ENCODE peak calls at places on chromosome 15, in nine cellular contexts. One of them, this sample, is unnamed. For H3K4me1, the result is how much of the 10 kb centered on the place peaks cover.

GRCh38 chr15:36029606-36030005 is 483.6 kb upstream of the DPH6 start:
- DNase-seq in cardiac muscle cell: peak
- DNase-seq in sigmoid colon: no peak
- DNase-seq in neural progenitor cell: no peak
- DNase-seq in fibroblast of lung: peak
- DNase-seq in GM23248: peak
- DNase-seq in psoas muscle: no peak
- DNase-seq in OCI-LY7: no peak
- DNase-seq in small intestine: no peak
- DNase-seq in this sample: no peak

GRCh38 chr15:57235865-57236264 is 140.4 kb upstream of the CGNL1 start:
- DNase-seq in cardiac muscle cell: peak
- DNase-seq in sigmoid colon: no peak
- DNase-seq in neural progenitor cell: peak
- DNase-seq in fibroblast of lung: peak
- DNase-seq in GM23248: peak
- DNase-seq in psoas muscle: no peak
- DNase-seq in OCI-LY7: no peak
- DNase-seq in small intestine: no peak
- DNase-seq in this sample: no peak

GRCh38 chr15:59208850-59209249 is 2.2 kb downstream of the LDHAL6B start:
- DNase-seq in cardiac muscle cell: no peak
- DNase-seq in sigmoid colon: no peak
- DNase-seq in neural progenitor cell: no peak
- DNase-seq in fibroblast of lung: peak
- DNase-seq in GM23248: peak
- DNase-seq in psoas muscle: no peak
- DNase-seq in OCI-LY7: no peak
- DNase-seq in small intestine: no peak
- DNase-seq in this sample: no peak

GRCh38 chr15:48806151-48806550 is 4.7 kb downstream of the CEP152 start:
- DNase-seq in cardiac muscle cell: peak
- DNase-seq in sigmoid colon: no peak
- DNase-seq in neural progenitor cell: no peak
- DNase-seq in fibroblast of lung: no peak
- DNase-seq in GM23248: peak
- DNase-seq in psoas muscle: no peak
- DNase-seq in OCI-LY7: peak
- DNase-seq in small intestine: no peak
- DNase-seq in this sample: no peak

GRCh38 chr15:41256577-41257038 is 25.5 kb downstream of the CHP1 start:
- DNase-seq in cardiac muscle cell: peak
- DNase-seq in sigmoid colon: no peak
- DNase-seq in neural progenitor cell: no peak
- DNase-seq in fibroblast of lung: peak
- DNase-seq in GM23248: no peak
- DNase-seq in psoas muscle: no peak
- DNase-seq in OCI-LY7: no peak
- DNase-seq in small intestine: peak
- DNase-seq in this sample: no peak

GRCh38 chr15:48520376-48521155 is 124.9 kb downstream of the FBN1 start:
- DNase-seq in cardiac muscle cell: no peak
- DNase-seq in sigmoid colon: no peak
- DNase-seq in neural progenitor cell: peak
- DNase-seq in fibroblast of lung: no peak
- DNase-seq in GM23248: no peak
- DNase-seq in psoas muscle: no peak
- DNase-seq in OCI-LY7: no peak
- DNase-seq in small intestine: no peak
- DNase-seq in this sample: no peak

GRCh38 chr15:88274534-88275460 is 18.3 kb upstream of the NTRK3 start:
- DNase-seq in cardiac muscle cell: peak
- DNase-seq in sigmoid colon: no peak
- DNase-seq in neural progenitor cell: peak
- DNase-seq in fibroblast of lung: peak
- DNase-seq in GM23248: peak
- DNase-seq in psoas muscle: peak
- DNase-seq in OCI-LY7: peak
- DNase-seq in small intestine: peak
- DNase-seq in this sample: peak

GRCh38 chr15:88185584-88185983 is 71.0 kb downstream of the NTRK3 start:
- DNase-seq in cardiac muscle cell: no peak
- DNase-seq in sigmoid colon: no peak
- DNase-seq in neural progenitor cell: no peak
- DNase-seq in fibroblast of lung: no peak
- DNase-seq in GM23248: no peak
- DNase-seq in psoas muscle: no peak
- DNase-seq in OCI-LY7: no peak
- DNase-seq in small intestine: no peak
- DNase-seq in this sample: no peak

GRCh38 chr15:33551860-33552259 is 241.1 kb downstream of the RYR3 start:
- DNase-seq in cardiac muscle cell: no peak
- DNase-seq in sigmoid colon: no peak
- DNase-seq in neural progenitor cell: no peak
- DNase-seq in fibroblast of lung: no peak
- DNase-seq in GM23248: no peak
- DNase-seq in psoas muscle: no peak
- DNase-seq in OCI-LY7: no peak
- DNase-seq in small intestine: no peak
- DNase-seq in this sample: no peak

GRCh38 chr15:74212494-74212893 is 9.9 kb upstream of the STRA6 start:
- DNase-seq in cardiac muscle cell: no peak
- DNase-seq in sigmoid colon: no peak
- DNase-seq in neural progenitor cell: no peak
- DNase-seq in fibroblast of lung: no peak
- DNase-seq in GM23248: no peak
- DNase-seq in psoas muscle: no peak
- DNase-seq in OCI-LY7: no peak
- DNase-seq in small intestine: no peak
- DNase-seq in this sample: no peak
- H3K4me1 ChIP-seq in cardiac muscle cell: half or more
- H3K4me1 ChIP-seq in sigmoid colon: under half
- H3K4me1 ChIP-seq in neural progenitor cell: half or more
- H3K4me1 ChIP-seq in fibroblast of lung: under half
- H3K4me1 ChIP-seq in GM23248: under half
- H3K4me1 ChIP-seq in psoas muscle: under half
- H3K4me1 ChIP-seq in OCI-LY7: under half
- H3K4me1 ChIP-seq in small intestine: under half
- H3K4me1 ChIP-seq in this sample: under half

GRCh38 chr15:67805871-67806538 is 19.3 kb upstream of the SKOR1 start:
- DNase-seq in cardiac muscle cell: no peak
- DNase-seq in sigmoid colon: peak
- DNase-seq in neural progenitor cell: peak
- DNase-seq in fibroblast of lung: no peak
- DNase-seq in GM23248: no peak
- DNase-seq in psoas muscle: no peak
- DNase-seq in OCI-LY7: no peak
- DNase-seq in small intestine: no peak
- DNase-seq in this sample: no peak
- H3K4me1 ChIP-seq in cardiac muscle cell: under half
- H3K4me1 ChIP-seq in sigmoid colon: under half
- H3K4me1 ChIP-seq in neural progenitor cell: under half
- H3K4me1 ChIP-seq in fibroblast of lung: under half
- H3K4me1 ChIP-seq in GM23248: under half
- H3K4me1 ChIP-seq in psoas muscle: under half
- H3K4me1 ChIP-seq in OCI-LY7: under half
- H3K4me1 ChIP-seq in small intestine: under half
- H3K4me1 ChIP-seq in this sample: under half

GRCh38 chr15:71055461-71055860 is 59.8 kb upstream of the THSD4 start:
- DNase-seq in cardiac muscle cell: peak
- DNase-seq in sigmoid colon: no peak
- DNase-seq in neural progenitor cell: no peak
- DNase-seq in fibroblast of lung: peak
- DNase-seq in GM23248: peak
- DNase-seq in psoas muscle: no peak
- DNase-seq in OCI-LY7: no peak
- DNase-seq in small intestine: no peak
- DNase-seq in this sample: no peak
- H3K4me1 ChIP-seq in cardiac muscle cell: under half
- H3K4me1 ChIP-seq in sigmoid colon: under half
- H3K4me1 ChIP-seq in neural progenitor cell: under half
- H3K4me1 ChIP-seq in fibroblast of lung: under half
- H3K4me1 ChIP-seq in GM23248: under half
- H3K4me1 ChIP-seq in psoas muscle: under half
- H3K4me1 ChIP-seq in OCI-LY7: under half
- H3K4me1 ChIP-seq in small intestine: under half
- H3K4me1 ChIP-seq in this sample: under half

DNA sequence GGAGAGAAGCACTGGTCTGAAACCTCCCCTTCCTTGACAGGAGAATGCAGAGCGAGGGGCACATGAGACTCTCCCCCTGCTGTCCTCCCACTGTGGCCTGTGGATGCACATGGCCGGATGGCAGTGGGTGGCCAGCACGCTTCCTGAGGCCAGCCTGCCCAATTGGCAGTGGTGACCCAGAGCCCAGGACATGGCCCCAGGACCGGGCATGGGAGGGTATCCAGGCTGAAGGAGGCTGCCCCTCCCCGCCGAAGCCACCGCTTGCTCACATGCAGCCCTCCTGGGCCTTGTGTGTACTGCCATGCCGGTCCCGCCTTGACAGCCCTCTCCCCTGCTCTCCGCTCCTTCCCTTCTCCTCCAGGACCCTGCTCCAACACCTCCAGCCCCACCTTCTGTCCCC is 100.9 kb downstream of the MEGF11 start:
- DNase-seq in cardiac muscle cell: no peak
- DNase-seq in sigmoid colon: no peak
- DNase-seq in neural progenitor cell: no peak
- DNase-seq in fibroblast of lung: no peak
- DNase-seq in GM23248: no peak
- DNase-seq in psoas muscle: no peak
- DNase-seq in OCI-LY7: no peak
- DNase-seq in small intestine: no peak
- DNase-seq in this sample: no peak
- H3K4me1 ChIP-seq in cardiac muscle cell: under half
- H3K4me1 ChIP-seq in sigmoid colon: under half
- H3K4me1 ChIP-seq in neural progenitor cell: under half
- H3K4me1 ChIP-seq in fibroblast of lung: under half
- H3K4me1 ChIP-seq in GM23248: under half
- H3K4me1 ChIP-seq in psoas muscle: under half
- H3K4me1 ChIP-seq in OCI-LY7: half or more
- H3K4me1 ChIP-seq in small intestine: under half
- H3K4me1 ChIP-seq in this sample: under half

DNA sequence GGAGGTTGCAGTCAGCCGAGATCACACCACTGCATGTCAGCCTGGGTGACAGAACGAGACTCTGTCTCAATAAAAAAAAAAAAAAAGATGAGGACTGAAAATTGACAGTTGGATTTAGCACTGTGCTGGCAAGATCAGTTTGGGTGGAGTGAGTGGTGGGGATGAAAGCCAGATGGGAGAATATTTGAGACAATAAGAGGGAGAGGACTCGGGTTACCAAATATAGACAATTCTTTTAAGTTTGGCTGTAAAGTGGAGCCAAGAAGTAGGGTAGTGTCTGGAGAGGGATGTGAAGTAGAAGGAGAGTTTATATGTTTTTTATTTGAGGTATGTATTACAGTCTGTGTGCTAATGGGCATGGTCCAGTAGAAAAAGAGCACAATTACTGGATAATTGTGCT is 20.4 kb downstream of the TMOD3 start:
- DNase-seq in cardiac muscle cell: no peak
- DNase-seq in sigmoid colon: no peak
- DNase-seq in neural progenitor cell: no peak
- DNase-seq in fibroblast of lung: no peak
- DNase-seq in GM23248: no peak
- DNase-seq in psoas muscle: no peak
- DNase-seq in OCI-LY7: no peak
- DNase-seq in small intestine: no peak
- DNase-seq in this sample: no peak
- H3K4me1 ChIP-seq in cardiac muscle cell: under half
- H3K4me1 ChIP-seq in sigmoid colon: under half
- H3K4me1 ChIP-seq in neural progenitor cell: under half
- H3K4me1 ChIP-seq in fibroblast of lung: under half
- H3K4me1 ChIP-seq in GM23248: under half
- H3K4me1 ChIP-seq in psoas muscle: under half
- H3K4me1 ChIP-seq in OCI-LY7: under half
- H3K4me1 ChIP-seq in small intestine: under half
- H3K4me1 ChIP-seq in this sample: under half

GRCh38 chr15:70164156-70164900 is 66.6 kb upstream of the TLE3 start:
- DNase-seq in cardiac muscle cell: no peak
- DNase-seq in sigmoid colon: peak
- DNase-seq in neural progenitor cell: no peak
- DNase-seq in fibroblast of lung: no peak
- DNase-seq in GM23248: peak
- DNase-seq in psoas muscle: no peak
- DNase-seq in OCI-LY7: no peak
- DNase-seq in small intestine: no peak
- DNase-seq in this sample: no peak
- H3K4me1 ChIP-seq in cardiac muscle cell: under half
- H3K4me1 ChIP-seq in sigmoid colon: under half
- H3K4me1 ChIP-seq in neural progenitor cell: under half
- H3K4me1 ChIP-seq in fibroblast of lung: under half
- H3K4me1 ChIP-seq in GM23248: under half
- H3K4me1 ChIP-seq in psoas muscle: under half
- H3K4me1 ChIP-seq in OCI-LY7: under half
- H3K4me1 ChIP-seq in small intestine: under half
- H3K4me1 ChIP-seq in this sample: under half